ENCODE peak calls at places on chromosomes 4 and X, in five cellular contexts. W, E, Y, T and P are unnamed samples.

GRCh38 chr4:183355405-183355804 is 33.2 kb upstream of the CLDN24 start:
- DNase-seq in W (no peak), E (peak), Y (no peak), T (no peak), P (no peak)

GRCh38 chr4:163679189-163679588 is 184.7 kb downstream of the TMA16 start:
- DNase-seq in W (no peak), E (no peak), Y (no peak), T (no peak), P (peak)

GRCh38 chr4:171629737-171630136 is 183.5 kb upstream of the GALNTL6 start:
- DNase-seq in W (no peak), E (no peak), Y (no peak), T (no peak), P (peak)

GRCh38 chr4:26884486-26884988 is 23.9 kb downstream of the STIM2 start:
- DNase-seq in W (no peak), E (no peak), Y (no peak), T (no peak), P (no peak)

GRCh38 chr4:76782837-76783236 is 115.1 kb downstream of the SOWAHB start:
- DNase-seq in W (no peak), E (peak), Y (no peak), T (no peak), P (no peak)

GRCh38 chr4:40205259-40206198 is 8.7 kb downstream of the RHOH start:
- DNase-seq in W (no peak), E (no peak), Y (no peak), T (no peak), P (no peak)

GRCh38 chr4:104591505-104591904 is 96.8 kb upstream of the CXXC4 start:
- DNase-seq in W (no peak), E (peak), Y (no peak), T (peak), P (peak)

GRCh38 chrX:153470411-153471363 is at the start of gene HAUS7:
- DNase-seq in W (peak), E (peak), Y (peak), T (peak), P (peak)

GRCh38 chrX:119986203-119986602 is 42.7 kb upstream of the NKAP start:
- DNase-seq in W (no peak), E (no peak), Y (no peak), T (no peak), P (no peak)

GRCh38 chr4:100340534-100341364 is 150.5 kb upstream of the DDIT4L start:
- DNase-seq in W (no peak), E (peak), Y (no peak), T (no peak), P (no peak)

GRCh38 chr4:73375328-73375741 is 28.8 kb upstream of the ALB start:
- DNase-seq in W (no peak), E (no peak), Y (no peak), T (no peak), P (no peak)

GRCh38 chr4:153318696-153319320 is 25.7 kb upstream of the MND1 start:
- DNase-seq in W (no peak), E (peak), Y (no peak), T (no peak), P (peak)

GRCh38 chr4:89572224-89572858 is 264.6 kb downstream of the SNCA start:
- DNase-seq in W (no peak), E (peak), Y (no peak), T (no peak), P (no peak)

GRCh38 chr4:48258845-48259397 is 10.7 kb downstream of the TEC start:
- DNase-seq in W (no peak), E (no peak), Y (no peak), T (no peak), P (no peak)

GRCh38 chr4:136680271-136680670 is 852.0 kb downstream of the PCDH18 start:
- DNase-seq in W (no peak), E (no peak), Y (no peak), T (no peak), P (peak)

GRCh38 chr4:58144721-58145120 is 1034.5 kb upstream of the IGFBP7 start:
- DNase-seq in W (no peak), E (no peak), Y (no peak), T (no peak), P (peak)

GRCh38 chr4:147991543-147992295 is 259.8 kb downstream of the ARHGAP10 start:
- DNase-seq in W (no peak), E (no peak), Y (no peak), T (no peak), P (no peak)

GRCh38 chrX:123487674-123488073 is 245.2 kb downstream of the THOC2 start:
- DNase-seq in W (no peak), E (no peak), Y (no peak), T (no peak), P (no peak)

GRCh38 chrX:70129811-70130210 is 3.4 kb upstream of the IGBP1 start:
- DNase-seq in W (no peak), E (peak), Y (no peak), T (no peak), P (no peak)

GRCh38 chrX:45485682-45486081 is 285.0 kb upstream of the DIPK2B start:
- DNase-seq in W (no peak), E (no peak), Y (no peak), T (no peak), P (no peak)

GRCh38 chrX:55521687-55522086 is 32.0 kb upstream of the USP51 start:
- DNase-seq in W (no peak), E (no peak), Y (no peak), T (no peak), P (no peak)

GRCh38 chr4:95107635-95108034 is 349.9 kb downstream of the BMPR1B start:
- DNase-seq in W (peak), E (peak), Y (no peak), T (no peak), P (no peak)

DNA sequence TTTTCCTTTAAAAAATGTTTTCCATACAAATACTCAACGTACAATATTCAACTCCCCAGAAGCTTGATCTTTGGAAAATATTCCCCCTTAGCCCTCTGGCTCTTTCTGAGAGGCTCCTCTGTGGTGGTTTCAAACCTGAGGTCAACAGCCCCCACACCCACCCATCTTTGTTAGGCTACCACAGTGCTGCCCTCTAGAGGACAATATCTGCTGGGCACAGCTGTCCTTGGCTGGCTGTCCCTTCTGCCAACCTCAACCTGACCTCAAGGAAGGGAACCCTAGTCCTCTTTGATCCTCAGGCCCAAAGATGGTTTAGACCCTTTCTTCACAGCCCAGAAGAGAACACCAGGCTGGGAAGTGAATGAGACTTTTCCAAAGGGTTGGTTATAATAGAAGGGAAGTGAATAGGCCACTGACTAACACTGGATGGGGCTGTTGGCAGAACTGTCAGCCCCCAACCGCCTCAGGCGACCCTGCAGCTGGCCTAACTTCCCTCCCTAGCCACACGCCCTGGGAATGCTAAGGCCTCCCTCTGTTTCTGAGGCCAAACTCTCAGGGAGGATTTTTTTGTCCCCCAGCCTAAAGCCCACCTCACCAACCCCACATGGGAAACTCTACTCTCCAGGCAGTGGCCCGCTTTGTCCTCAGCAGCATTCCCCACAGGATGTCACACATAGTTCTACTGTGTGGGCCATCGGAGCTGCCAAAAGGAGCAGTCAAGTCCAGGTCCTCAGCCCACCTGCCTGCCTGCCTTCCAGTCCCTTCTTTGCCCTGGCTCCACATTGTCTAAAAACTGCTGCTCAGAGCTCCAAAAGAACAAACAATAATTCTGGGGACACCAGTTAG is 34.3 kb downstream of the NYX start:
- DNase-seq in W (no peak), E (no peak), Y (no peak), T (no peak), P (peak)
- TF ChIP-seq CTCF in W (peak), E (peak), Y (no peak), T (no peak), P (peak)

DNA sequence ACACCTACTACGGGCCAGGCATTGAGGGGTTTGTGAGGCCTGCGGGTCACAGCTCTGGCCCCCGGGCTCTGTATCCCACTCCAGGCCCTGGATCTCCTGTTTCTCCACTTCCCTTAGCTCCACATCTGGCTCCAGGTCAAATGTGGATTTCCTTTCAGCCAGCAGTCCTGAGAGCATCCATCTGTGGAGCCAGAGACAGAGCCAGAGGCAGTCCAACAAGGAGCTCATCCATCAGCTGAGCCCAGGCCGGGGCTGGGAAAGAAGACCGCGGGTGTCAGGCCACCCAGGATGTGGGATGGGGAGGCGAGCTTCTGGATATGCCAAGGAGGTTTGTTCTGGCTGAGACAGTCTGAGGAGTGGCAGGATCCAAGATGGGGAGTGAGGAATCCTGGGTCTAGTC is 91.7 kb downstream of the EFNB1 start:
- DNase-seq in W (peak), E (peak), Y (no peak), T (no peak), P (no peak)
- H3K27ac ChIP-seq in W (no peak), E (no peak), Y (no peak), T (no peak), P (no peak)

GRCh38 chrX:11241720-11242119 is 51.5 kb upstream of the AMELX start:
- DNase-seq in W (no peak), E (no peak), Y (no peak), T (no peak), P (no peak)

GRCh38 chrX:11239230-11239629 is 54.0 kb upstream of the AMELX start:
- DNase-seq in W (no peak), E (peak), Y (no peak), T (no peak), P (no peak)

GRCh38 chrX:11242704-11243103 is 50.5 kb upstream of the AMELX start:
- DNase-seq in W (no peak), E (no peak), Y (no peak), T (no peak), P (no peak)

DNA sequence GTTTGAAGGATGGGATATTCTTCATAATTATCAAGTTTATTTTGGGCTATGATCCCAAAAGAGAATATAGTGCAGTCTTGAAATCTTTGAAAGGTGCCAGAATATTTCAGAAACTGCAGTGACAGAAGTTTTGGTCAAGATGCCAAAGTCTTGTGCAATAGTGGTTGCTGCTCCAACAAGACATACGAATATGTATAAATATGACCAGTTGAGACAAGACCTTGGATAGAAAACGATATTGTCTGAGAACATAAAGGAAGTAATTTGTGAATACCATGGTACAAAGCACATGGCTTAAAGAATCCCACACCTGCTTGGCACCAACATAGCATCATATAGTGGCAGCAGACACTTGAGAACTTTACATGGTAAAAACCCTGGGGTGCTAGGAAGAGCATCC is 48.6 kb upstream of the AMELX start:
- DNase-seq in W (no peak), E (peak), Y (no peak), T (no peak), P (no peak)
- TF ChIP-seq CTCF in W (no peak), E (no peak), Y (no peak), T (no peak), P (no peak)

GRCh38 chr4:3202836-3203820 is 45.8 kb upstream of the MSANTD1 start:
- DNase-seq in W (no peak), E (peak), Y (no peak), T (no peak), P (no peak)
- H3K27ac ChIP-seq in W (peak), E (no peak), Y (peak), T (no peak), P (no peak)

GRCh38 chr4:157290622-157291021 is 70.1 kb downstream of the GRIA2 start:
- DNase-seq in W (no peak), E (no peak), Y (no peak), T (no peak), P (no peak)

GRCh38 chr4:157287445-157287844 is 66.9 kb downstream of the GRIA2 start:
- DNase-seq in W (no peak), E (no peak), Y (no peak), T (no peak), P (no peak)

GRCh38 chr4:157294575-157294974 is 74.0 kb downstream of the GRIA2 start:
- DNase-seq in W (no peak), E (no peak), Y (no peak), T (no peak), P (no peak)

GRCh38 chr4:157291071-157291470 is 70.5 kb downstream of the GRIA2 start:
- DNase-seq in W (no peak), E (peak), Y (no peak), T (no peak), P (no peak)
- TF ChIP-seq CTCF in W (no peak), E (no peak), Y (no peak), T (no peak), P (peak)

DNA sequence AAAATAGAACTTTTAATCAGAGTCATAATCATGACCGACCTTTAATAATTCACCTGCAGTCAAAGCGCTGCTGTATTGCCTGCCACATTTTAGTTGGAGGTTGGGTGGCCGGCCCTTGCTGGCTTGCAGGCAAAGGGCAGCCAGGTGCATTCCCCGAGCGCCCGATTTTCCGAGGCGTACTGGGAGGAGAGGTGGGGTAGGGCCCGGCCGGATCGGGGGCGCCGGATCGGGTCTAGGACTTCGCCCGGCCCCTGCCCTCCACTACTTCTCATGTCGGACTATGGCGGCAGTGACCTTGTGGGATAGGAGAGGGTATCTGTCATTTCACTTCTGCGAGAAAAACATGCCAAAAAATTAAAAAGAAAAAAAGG is 2.5 kb upstream of the RS1 start:
- DNase-seq in W (no peak), E (no peak), Y (peak), T (peak), P (no peak)
- H3K27ac ChIP-seq in W (peak), E (no peak), Y (peak), T (peak), P (peak)